ENCODE peak calls at places on chromosomes 2 and 18, in six cellular contexts. One of them, this sample, is unnamed.

GRCh38 chr18:28127763-28128737 is 48.9 kb downstream of the CDH2 start:
- DNase-seq in SJCRH30: no peak
- DNase-seq in NCI-H774: no peak
- DNase-seq in left ventricle myocardium superior: no peak
- DNase-seq in hippocampal formation: no peak
- DNase-seq in NCI-H748 treated with DMSO at 0.1 percent for 48 hours: no peak
- DNase-seq in this sample: no peak

GRCh38 chr18:27785815-27786537 is 391.0 kb downstream of the CDH2 start:
- DNase-seq in left ventricle myocardium superior: no peak
- DNase-seq in NCI-H774: peak; percentile 97
- DNase-seq in SJCRH30: no peak
- DNase-seq in NCI-H748 treated with DMSO at 0.1 percent for 48 hours: peak; percentile 93
- DNase-seq in hippocampal formation: no peak
- DNase-seq in this sample: no peak

GRCh38 chr2:132400169-132400900 is 16.3 kb upstream of the GPR39 start:
- DNase-seq in left ventricle myocardium superior: no peak
- DNase-seq in hippocampal formation: no peak
- DNase-seq in NCI-H774: no peak
- DNase-seq in SJCRH30: no peak
- DNase-seq in NCI-H748 treated with DMSO at 0.1 percent for 48 hours: no peak
- DNase-seq in this sample: no peak

GRCh38 chr18:80154293-80154692 is 45.2 kb downstream of the ADNP2 start:
- DNase-seq in hippocampal formation: no peak
- DNase-seq in SJCRH30: peak; percentile 32
- DNase-seq in NCI-H774: no peak
- DNase-seq in left ventricle myocardium superior: no peak
- DNase-seq in NCI-H748 treated with DMSO at 0.1 percent for 48 hours: peak; percentile 27
- DNase-seq in this sample: no peak

GRCh38 chr2:124919296-124919695 is 894.2 kb downstream of the CNTNAP5 start:
- DNase-seq in NCI-H748 treated with DMSO at 0.1 percent for 48 hours: no peak
- DNase-seq in SJCRH30: no peak
- DNase-seq in left ventricle myocardium superior: no peak
- DNase-seq in hippocampal formation: no peak
- DNase-seq in NCI-H774: no peak
- DNase-seq in this sample: no peak

GRCh38 chr2:133198678-133199077 is 369.6 kb downstream of the NCKAP5 start:
- DNase-seq in left ventricle myocardium superior: no peak
- DNase-seq in hippocampal formation: no peak
- DNase-seq in SJCRH30: no peak
- DNase-seq in NCI-H748 treated with DMSO at 0.1 percent for 48 hours: no peak
- DNase-seq in NCI-H774: no peak
- DNase-seq in this sample: no peak

GRCh38 chr2:96866586-96866985 is 3.3 kb downstream of the SEMA4C start:
- DNase-seq in SJCRH30: no peak
- DNase-seq in hippocampal formation: peak; percentile 12
- DNase-seq in NCI-H748 treated with DMSO at 0.1 percent for 48 hours: no peak
- DNase-seq in NCI-H774: no peak
- DNase-seq in left ventricle myocardium superior: no peak
- DNase-seq in this sample: no peak

GRCh38 chr2:232076736-232077135 is 115.2 kb downstream of the DIS3L2 start:
- DNase-seq in SJCRH30: peak; percentile 15
- DNase-seq in hippocampal formation: no peak
- DNase-seq in NCI-H774: no peak
- DNase-seq in NCI-H748 treated with DMSO at 0.1 percent for 48 hours: no peak
- DNase-seq in left ventricle myocardium superior: no peak
- DNase-seq in this sample: no peak

GRCh38 chr18:40375811-40376210 is 1579.2 kb upstream of the PIK3C3 start:
- DNase-seq in NCI-H774: no peak
- DNase-seq in hippocampal formation: no peak
- DNase-seq in left ventricle myocardium superior: no peak
- DNase-seq in SJCRH30: no peak
- DNase-seq in NCI-H748 treated with DMSO at 0.1 percent for 48 hours: no peak
- DNase-seq in this sample: no peak

GRCh38 chr2:86794866-86795265 is 4.2 kb upstream of the CD8A start:
- DNase-seq in NCI-H774: no peak
- DNase-seq in SJCRH30: no peak
- DNase-seq in hippocampal formation: no peak
- DNase-seq in left ventricle myocardium superior: no peak
- DNase-seq in NCI-H748 treated with DMSO at 0.1 percent for 48 hours: no peak
- DNase-seq in this sample: no peak

GRCh38 chr18:65359479-65359878 is 391.3 kb upstream of the CDH7 start:
- DNase-seq in SJCRH30: no peak
- DNase-seq in NCI-H748 treated with DMSO at 0.1 percent for 48 hours: no peak
- DNase-seq in NCI-H774: no peak
- DNase-seq in left ventricle myocardium superior: no peak
- DNase-seq in hippocampal formation: no peak
- DNase-seq in this sample: no peak

GRCh38 chr2:96099861-96100798 is 16.2 kb downstream of the ADRA2B start:
- DNase-seq in hippocampal formation: no peak
- DNase-seq in left ventricle myocardium superior: peak; percentile 24
- DNase-seq in NCI-H774: no peak
- DNase-seq in SJCRH30: peak; percentile 65
- DNase-seq in NCI-H748 treated with DMSO at 0.1 percent for 48 hours: no peak
- DNase-seq in this sample: no peak

GRCh38 chr2:128547667-128548066 is 229.0 kb upstream of the HS6ST1 start:
- DNase-seq in hippocampal formation: no peak
- DNase-seq in NCI-H748 treated with DMSO at 0.1 percent for 48 hours: no peak
- DNase-seq in NCI-H774: no peak
- DNase-seq in SJCRH30: no peak
- DNase-seq in left ventricle myocardium superior: no peak
- DNase-seq in this sample: no peak

GRCh38 chr2:117269574-117269973 is 544.9 kb upstream of the DDX18 start:
- DNase-seq in SJCRH30: no peak
- DNase-seq in NCI-H774: no peak
- DNase-seq in left ventricle myocardium superior: no peak
- DNase-seq in NCI-H748 treated with DMSO at 0.1 percent for 48 hours: no peak
- DNase-seq in hippocampal formation: no peak
- DNase-seq in this sample: no peak

GRCh38 chr2:110978871-110979833 is 141.6 kb upstream of the BCL2L11 start:
- DNase-seq in left ventricle myocardium superior: no peak
- DNase-seq in NCI-H748 treated with DMSO at 0.1 percent for 48 hours: no peak
- DNase-seq in hippocampal formation: no peak
- DNase-seq in SJCRH30: no peak
- DNase-seq in NCI-H774: no peak
- DNase-seq in this sample: no peak

This sample was measured in substantia nigra.